ENCODE peak calls at places on chromosomes 2 and 18, in four cellular contexts. One of them, this sample, is unnamed.

GRCh38 chr18:74450626-74451025 is 6.5 kb downstream of the DIPK1C start:
- DNase-seq in astrocyte: no peak
- DNase-seq in astrocyte of the spinal cord: no peak
- DNase-seq in endothelial cell of umbilical vein: no peak
- DNase-seq in this sample: no peak

GRCh38 chr2:120692691-120693090 is 43.0 kb upstream of the GLI2 start:
- DNase-seq in astrocyte of the spinal cord: no peak
- DNase-seq in astrocyte: no peak
- DNase-seq in endothelial cell of umbilical vein: no peak
- DNase-seq in this sample: no peak

GRCh38 chr2:200054681-200055468 is 99.5 kb downstream of the MAIP1 start:
- DNase-seq in endothelial cell of umbilical vein: no peak
- DNase-seq in astrocyte of the spinal cord: no peak
- DNase-seq in astrocyte: no peak
- DNase-seq in this sample: no peak

GRCh38 chr2:145751634-145752033 is 1231.7 kb upstream of the ZEB2 start:
- DNase-seq in astrocyte of the spinal cord: peak
- DNase-seq in endothelial cell of umbilical vein: peak
- DNase-seq in astrocyte: peak
- DNase-seq in this sample: no peak

GRCh38 chr2:42047488-42048317 is at the start of gene PKDCC:
- DNase-seq in astrocyte: peak
- DNase-seq in astrocyte of the spinal cord: peak
- DNase-seq in endothelial cell of umbilical vein: peak
- DNase-seq in this sample: peak

GRCh38 chr2:152466925-152467676 is 132.1 kb downstream of the FMNL2 start:
- DNase-seq in endothelial cell of umbilical vein: no peak
- DNase-seq in astrocyte: no peak
- DNase-seq in astrocyte of the spinal cord: no peak
- DNase-seq in this sample: no peak

GRCh38 chr2:66689456-66690051 is 254.6 kb downstream of the MEIS1 start:
- DNase-seq in astrocyte of the spinal cord: no peak
- DNase-seq in astrocyte: no peak
- DNase-seq in endothelial cell of umbilical vein: no peak
- DNase-seq in this sample: no peak

GRCh38 chr2:73291461-73292315 is 1.7 kb downstream of the EGR4 start:
- DNase-seq in astrocyte: no peak
- DNase-seq in endothelial cell of umbilical vein: no peak
- DNase-seq in astrocyte of the spinal cord: no peak
- DNase-seq in this sample: no peak

GRCh38 chr2:77054938-77055337 is 467.2 kb downstream of the LRRTM4 start:
- DNase-seq in astrocyte: no peak
- DNase-seq in endothelial cell of umbilical vein: no peak
- DNase-seq in astrocyte of the spinal cord: peak
- DNase-seq in this sample: peak

GRCh38 chr2:134253804-134254203 is at the start of gene MGAT5:
- DNase-seq in astrocyte of the spinal cord: no peak
- DNase-seq in astrocyte: no peak
- DNase-seq in endothelial cell of umbilical vein: no peak
- DNase-seq in this sample: no peak

GRCh38 chr18:44149706-44150105 is 531.0 kb upstream of the SETBP1 start:
- DNase-seq in astrocyte of the spinal cord: peak
- DNase-seq in astrocyte: peak
- DNase-seq in endothelial cell of umbilical vein: peak
- DNase-seq in this sample: no peak

GRCh38 chr2:182916417-182916816 is 50.0 kb upstream of the FRZB start:
- DNase-seq in astrocyte: no peak
- DNase-seq in astrocyte of the spinal cord: no peak
- DNase-seq in endothelial cell of umbilical vein: no peak
- DNase-seq in this sample: no peak

GRCh38 chr18:63099026-63099840 is 220.3 kb downstream of the BCL2 start:
- DNase-seq in endothelial cell of umbilical vein: no peak
- DNase-seq in astrocyte: no peak
- DNase-seq in astrocyte of the spinal cord: no peak
- DNase-seq in this sample: no peak

GRCh38 chr2:30334738-30335426 is 103.5 kb downstream of the LBH start:
- DNase-seq in endothelial cell of umbilical vein: no peak
- DNase-seq in astrocyte: no peak
- DNase-seq in astrocyte of the spinal cord: no peak
- DNase-seq in this sample: no peak

GRCh38 chr2:236824836-236825235 is 255.2 kb downstream of the ACKR3 start:
- DNase-seq in endothelial cell of umbilical vein: peak
- DNase-seq in astrocyte: no peak
- DNase-seq in astrocyte of the spinal cord: no peak
- DNase-seq in this sample: no peak

GRCh38 chr2:9897796-9898195 is 53.7 kb upstream of the GRHL1 start:
- DNase-seq in astrocyte of the spinal cord: no peak
- DNase-seq in endothelial cell of umbilical vein: no peak
- DNase-seq in astrocyte: peak
- DNase-seq in this sample: no peak

GRCh38 chr2:62724886-62725711 is 19.6 kb downstream of the EHBP1 start:
- DNase-seq in astrocyte of the spinal cord: no peak
- DNase-seq in astrocyte: no peak
- DNase-seq in endothelial cell of umbilical vein: peak
- DNase-seq in this sample: no peak

GRCh38 chr2:10989782-10990181 is 78.0 kb downstream of the KCNF1 start:
- DNase-seq in astrocyte: no peak
- DNase-seq in endothelial cell of umbilical vein: no peak
- DNase-seq in astrocyte of the spinal cord: no peak
- DNase-seq in this sample: no peak

GRCh38 chr2:11250400-11251277 is 93.8 kb downstream of the ROCK2 start:
- DNase-seq in astrocyte of the spinal cord: no peak
- DNase-seq in endothelial cell of umbilical vein: peak
- DNase-seq in astrocyte: peak
- DNase-seq in this sample: no peak

GRCh38 chr2:53508667-53509066 is 258.9 kb upstream of the CHAC2 start:
- DNase-seq in astrocyte: no peak
- DNase-seq in endothelial cell of umbilical vein: no peak
- DNase-seq in astrocyte of the spinal cord: no peak
- DNase-seq in this sample: no peak

GRCh38 chr2:196944570-196944969 is 18.1 kb upstream of the PGAP1 start:
- DNase-seq in astrocyte of the spinal cord: no peak
- DNase-seq in astrocyte: no peak
- DNase-seq in endothelial cell of umbilical vein: no peak
- DNase-seq in this sample: no peak

GRCh38 chr2:234491897-234492296 is 5.0 kb downstream of the ARL4C start:
- DNase-seq in astrocyte: no peak
- DNase-seq in astrocyte of the spinal cord: no peak
- DNase-seq in endothelial cell of umbilical vein: no peak
- DNase-seq in this sample: no peak

GRCh38 chr2:11343626-11344341 is 652 bp downstream of the ROCK2 start:
- DNase-seq in astrocyte: peak
- DNase-seq in endothelial cell of umbilical vein: peak
- DNase-seq in astrocyte of the spinal cord: peak
- DNase-seq in this sample: peak

GRCh38 chr2:99933894-99934650 is 208.3 kb downstream of the AFF3 start:
- DNase-seq in astrocyte: no peak
- DNase-seq in astrocyte of the spinal cord: no peak
- DNase-seq in endothelial cell of umbilical vein: no peak
- DNase-seq in this sample: no peak

GRCh38 chr2:141125432-141125831 is 1005.4 kb downstream of the LRP1B start:
- DNase-seq in endothelial cell of umbilical vein: no peak
- DNase-seq in astrocyte of the spinal cord: no peak
- DNase-seq in astrocyte: no peak
- DNase-seq in this sample: no peak

GRCh38 chr2:46615555-46616487 is 136.5 kb downstream of the TMEM247 start:
- DNase-seq in endothelial cell of umbilical vein: peak
- DNase-seq in astrocyte of the spinal cord: peak
- DNase-seq in astrocyte: no peak
- DNase-seq in this sample: peak

GRCh38 chr2:162029287-162029901 is 44.6 kb downstream of the DPP4 start:
- DNase-seq in endothelial cell of umbilical vein: peak
- DNase-seq in astrocyte of the spinal cord: peak
- DNase-seq in astrocyte: peak
- DNase-seq in this sample: peak

GRCh38 chr2:85601771-85602475 is 575 bp downstream of the TMEM150A start:
- DNase-seq in astrocyte: no peak
- DNase-seq in astrocyte of the spinal cord: peak
- DNase-seq in endothelial cell of umbilical vein: no peak
- DNase-seq in this sample: peak

DNA sequence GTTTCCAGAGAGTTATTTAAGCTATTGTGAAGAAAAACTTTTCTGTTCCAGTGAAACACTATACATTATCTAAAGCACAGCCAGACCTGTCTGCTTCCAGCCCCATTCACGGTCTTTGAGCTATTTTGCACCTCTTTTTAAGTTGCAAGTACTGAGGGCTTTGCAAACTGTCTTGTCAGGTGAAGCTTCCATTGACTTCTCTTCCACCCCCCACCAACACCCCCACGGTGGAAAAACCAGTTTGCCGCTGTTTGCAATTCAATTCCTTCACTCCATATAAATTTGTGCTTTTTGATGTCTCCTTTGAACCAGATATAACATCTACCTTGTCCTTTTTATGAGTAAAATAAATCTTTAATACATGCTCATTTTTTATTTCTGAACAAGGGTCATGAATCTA is 15.7 kb downstream of the B3GNT7 start:
- DNase-seq in endothelial cell of umbilical vein: no peak
- DNase-seq in astrocyte: no peak
- DNase-seq in astrocyte of the spinal cord: no peak
- DNase-seq in this sample: no peak
- H3K4me3 ChIP-seq in endothelial cell of umbilical vein: no peak
- H3K4me3 ChIP-seq in astrocyte: no peak
- H3K4me3 ChIP-seq in astrocyte of the spinal cord: no peak
- H3K4me3 ChIP-seq in this sample: no peak

GRCh38 chr2:64906853-64907536 is 82.2 kb upstream of the SLC1A4 start:
- DNase-seq in astrocyte of the spinal cord: no peak
- DNase-seq in endothelial cell of umbilical vein: no peak
- DNase-seq in astrocyte: no peak
- DNase-seq in this sample: no peak

GRCh38 chr2:64908406-64908805 is 80.8 kb upstream of the SLC1A4 start:
- DNase-seq in astrocyte of the spinal cord: no peak
- DNase-seq in endothelial cell of umbilical vein: no peak
- DNase-seq in astrocyte: no peak
- DNase-seq in this sample: no peak

GRCh38 chr2:64905338-64906024 is 83.7 kb upstream of the SLC1A4 start:
- DNase-seq in astrocyte: no peak
- DNase-seq in endothelial cell of umbilical vein: no peak
- DNase-seq in astrocyte of the spinal cord: no peak
- DNase-seq in this sample: peak

GRCh38 chr2:64899081-64899865 is 89.9 kb upstream of the SLC1A4 start:
- DNase-seq in astrocyte of the spinal cord: no peak
- DNase-seq in endothelial cell of umbilical vein: no peak
- DNase-seq in astrocyte: no peak
- DNase-seq in this sample: no peak

DNA sequence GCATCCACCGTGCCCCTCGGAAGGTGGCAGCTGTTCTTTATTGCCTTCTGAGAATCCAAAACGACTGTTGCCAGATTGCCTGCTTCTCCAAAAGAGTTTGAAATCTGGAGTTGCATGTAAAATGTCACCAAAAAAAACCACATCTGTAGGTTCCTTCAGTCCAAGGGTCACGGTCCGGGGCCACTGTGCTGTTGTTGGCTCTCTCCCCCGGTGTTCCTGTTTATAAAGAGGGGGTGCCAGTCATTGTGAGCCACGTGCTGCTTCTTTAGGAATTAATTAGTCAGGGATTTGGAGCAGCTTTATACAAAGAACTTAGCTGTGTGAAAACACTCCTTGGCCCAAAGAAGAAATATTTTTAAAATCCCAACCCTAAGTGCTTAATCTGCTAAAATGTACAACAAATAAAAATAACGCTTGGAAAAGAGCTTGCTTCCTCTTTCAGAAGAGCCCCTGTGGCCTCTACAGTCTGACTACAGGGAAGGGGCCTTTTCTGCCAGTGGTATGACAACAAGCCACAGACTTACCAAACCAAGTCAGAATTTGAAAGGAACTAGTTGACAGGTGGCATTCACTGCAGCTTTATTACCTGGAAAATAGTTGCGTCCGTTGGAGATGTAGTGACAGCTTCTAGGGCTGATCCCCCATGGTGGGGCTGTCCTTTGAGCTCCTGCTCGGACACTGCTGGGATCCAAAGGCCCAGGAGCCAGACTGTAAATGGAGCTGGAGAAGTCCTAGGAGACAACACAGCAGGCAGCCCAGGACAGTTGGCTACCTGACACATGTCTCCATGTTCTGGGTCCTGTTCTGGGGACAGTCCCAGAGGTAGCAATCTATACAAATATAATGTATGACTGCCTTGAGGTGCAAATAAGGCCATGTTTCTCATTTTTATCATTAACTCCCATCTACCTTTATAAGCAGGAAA is 84.5 kb upstream of the SLC1A4 start:
- DNase-seq in astrocyte of the spinal cord: no peak
- DNase-seq in endothelial cell of umbilical vein: peak
- DNase-seq in astrocyte: no peak
- DNase-seq in this sample: no peak
- TF ChIP-seq CTCF in astrocyte of the spinal cord: no peak
- TF ChIP-seq CTCF in endothelial cell of umbilical vein: no peak
- TF ChIP-seq CTCF in astrocyte: no peak
- TF ChIP-seq CTCF in this sample: no peak

GRCh38 chr2:216791303-216791702 is 68.6 kb downstream of the TNP1 start:
- DNase-seq in astrocyte: no peak
- DNase-seq in endothelial cell of umbilical vein: no peak
- DNase-seq in astrocyte of the spinal cord: no peak
- DNase-seq in this sample: no peak

GRCh38 chr2:216793386-216793785 is 66.5 kb downstream of the TNP1 start:
- DNase-seq in astrocyte: no peak
- DNase-seq in endothelial cell of umbilical vein: no peak
- DNase-seq in astrocyte of the spinal cord: no peak
- DNase-seq in this sample: no peak

GRCh38 chr2:216796096-216796840 is 63.6 kb downstream of the TNP1 start:
- DNase-seq in astrocyte of the spinal cord: no peak
- DNase-seq in endothelial cell of umbilical vein: no peak
- DNase-seq in astrocyte: no peak
- DNase-seq in this sample: no peak

GRCh38 chr2:216789088-216789487 is 70.8 kb downstream of the TNP1 start:
- DNase-seq in endothelial cell of umbilical vein: no peak
- DNase-seq in astrocyte: no peak
- DNase-seq in astrocyte of the spinal cord: no peak
- DNase-seq in this sample: no peak

GRCh38 chr2:216792222-216793001 is 67.5 kb downstream of the TNP1 start:
- DNase-seq in astrocyte: peak
- DNase-seq in astrocyte of the spinal cord: peak
- DNase-seq in endothelial cell of umbilical vein: no peak
- DNase-seq in this sample: peak
- H3K4me3 ChIP-seq in astrocyte: no peak
- H3K4me3 ChIP-seq in astrocyte of the spinal cord: no peak
- H3K4me3 ChIP-seq in endothelial cell of umbilical vein: no peak
- H3K4me3 ChIP-seq in this sample: no peak

DNA sequence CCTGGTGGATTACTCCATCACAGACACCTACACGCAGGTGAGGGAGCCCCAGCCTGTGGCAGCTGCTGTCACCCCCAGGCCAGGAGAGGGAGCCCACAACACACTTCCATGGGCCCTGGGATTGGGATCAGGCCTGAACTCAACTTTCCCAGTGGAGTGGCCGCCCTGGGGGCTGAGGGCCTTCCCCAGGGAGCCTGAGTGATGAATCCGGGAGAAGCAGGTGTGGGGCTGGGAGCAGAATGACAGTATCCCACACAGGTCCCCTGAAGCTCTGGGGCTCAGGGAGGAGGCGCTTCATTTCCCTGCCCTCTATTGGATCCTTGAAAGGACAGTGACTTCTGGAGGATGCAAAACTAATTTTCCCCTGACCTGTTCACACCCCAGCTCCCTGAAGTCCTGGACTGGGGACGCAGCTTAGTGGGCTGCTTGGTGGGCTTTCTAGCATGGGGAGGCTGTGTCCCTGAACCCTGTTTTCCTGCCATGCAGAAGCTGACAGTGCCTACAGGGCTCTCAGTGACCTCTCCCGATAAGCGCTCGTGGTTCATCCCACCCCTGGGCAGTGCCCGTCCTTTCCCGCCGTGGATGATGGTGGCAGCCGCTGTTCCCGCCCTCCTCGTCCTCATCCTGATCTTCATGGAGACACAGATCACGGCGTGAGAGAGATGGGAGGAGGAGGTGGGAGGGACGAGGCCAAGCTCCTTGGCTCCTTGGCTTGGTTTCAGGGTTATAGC is 11.0 kb downstream of the SLC4A3 start:
- DNase-seq in endothelial cell of umbilical vein: no peak
- DNase-seq in astrocyte of the spinal cord: no peak
- DNase-seq in astrocyte: no peak
- DNase-seq in this sample: no peak
- TF ChIP-seq CTCF in endothelial cell of umbilical vein: no peak
- TF ChIP-seq CTCF in astrocyte of the spinal cord: peak
- TF ChIP-seq CTCF in astrocyte: no peak
- TF ChIP-seq CTCF in this sample: no peak

This sample was measured in psoas muscle.